ENCODE peak calls at places on chromosomes 2 and 18, in nine cellular contexts. X is CD8-positive, alpha-beta T cell; Z is uterus; C is H9; J is mesothelial cell of epicardium; B is B cell; Q is AG09309; F is thyroid gland; V is Peyer's patch. G is an unnamed sample.

GRCh38 chr2:101310591-101311389 is 2.3 kb upstream of the RNF149 start:
- DNase-seq in X (no peak), Z (no peak), C (no peak), J (no peak), B (no peak), Q (no peak), F (no peak), V (no peak), G (no peak)

GRCh38 chr2:67782443-67782842 is 280.4 kb downstream of the C1D start:
- DNase-seq in X (no peak), Z (peak; percentile 25), C (no peak), J (no peak), B (no peak), Q (no peak), F (no peak), V (no peak), G (no peak)

GRCh38 chr2:117794668-117795067 is 19.8 kb upstream of the DDX18 start:
- DNase-seq in X (no peak), Z (no peak), C (no peak), J (no peak), B (no peak), Q (no peak), F (no peak), V (no peak), G (no peak)

GRCh38 chr2:56195563-56195962 is 11.8 kb downstream of the CCDC85A start:
- DNase-seq in X (no peak), Z (no peak), C (no peak), J (no peak), B (no peak), Q (no peak), F (no peak), V (no peak), G (no peak)

GRCh38 chr2:215141706-215142105 is 3.3 kb upstream of the ABCA12 start:
- DNase-seq in X (no peak), Z (no peak), C (no peak), J (no peak), B (no peak), Q (no peak), F (no peak), V (no peak), G (no peak)

GRCh38 chr2:207394203-207394741 is 135.5 kb upstream of the CREB1 start:
- DNase-seq in X (no peak), Z (no peak), C (no peak), J (no peak), B (no peak), Q (no peak), F (no peak), V (no peak), G (no peak)

GRCh38 chr18:65941482-65941881 is 190.7 kb downstream of the CDH7 start:
- DNase-seq in X (no peak), Z (no peak), C (no peak), J (no peak), B (no peak), Q (no peak), F (no peak), V (no peak), G (no peak)

GRCh38 chr2:74584088-74584645 is 29.6 kb downstream of the DOK1 start:
- DNase-seq in X (no peak), Z (no peak), C (no peak), J (no peak), B (no peak), Q (no peak), F (no peak), V (no peak), G (no peak)

GRCh38 chr2:24730481-24730880 is 62.7 kb downstream of the PTRHD1 start:
- DNase-seq in X (no peak), Z (no peak), C (no peak), J (no peak), B (no peak), Q (no peak), F (no peak), V (no peak), G (no peak)

GRCh38 chr2:52260904-52261303 is 1229.0 kb upstream of the NRXN1 start:
- DNase-seq in X (no peak), Z (no peak), C (no peak), J (no peak), B (no peak), Q (no peak), F (no peak), V (no peak), G (no peak)

GRCh38 chr2:5482929-5483331 is 209.3 kb upstream of the SOX11 start:
- DNase-seq in X (no peak), Z (no peak), C (peak; percentile 55), J (no peak), B (no peak), Q (no peak), F (peak; percentile 14), V (no peak), G (peak; percentile 43)

GRCh38 chr18:10015941-10016819 is 102.4 kb downstream of the VAPA start:
- DNase-seq in X (no peak), Z (no peak), C (no peak), J (no peak), B (no peak), Q (peak; percentile 89), F (peak; percentile 77), V (no peak), G (no peak)

GRCh38 chr2:38409136-38409903 is 32.2 kb upstream of the ATL2 start:
- DNase-seq in X (no peak), Z (peak; percentile 52), C (no peak), J (no peak), B (no peak), Q (no peak), F (peak; percentile 91), V (no peak), G (no peak)

GRCh38 chr18:54222922-54223567 is 1.4 kb downstream of the MBD2 start:
- DNase-seq in X (peak; percentile 53), Z (no peak), C (no peak), J (no peak), B (peak; percentile 67), Q (no peak), F (peak; percentile 47), V (peak; percentile 35), G (no peak)

GRCh38 chr18:13276530-13277520 is 58.3 kb downstream of the LDLRAD4 start:
- DNase-seq in X (no peak), Z (no peak), C (no peak), J (no peak), B (peak; percentile 34), Q (no peak), F (no peak), V (no peak), G (no peak)

GRCh38 chr2:11580697-11581096 is 46.9 kb downstream of the GREB1 start:
- DNase-seq in X (no peak), Z (peak; percentile 37), C (no peak), J (no peak), B (no peak), Q (no peak), F (no peak), V (no peak), G (no peak)

GRCh38 chr2:150621800-150622199 is 134.3 kb upstream of the RND3 start:
- DNase-seq in X (no peak), Z (no peak), C (no peak), J (no peak), B (no peak), Q (no peak), F (no peak), V (no peak), G (no peak)

GRCh38 chr18:5673576-5673975 is 129.8 kb upstream of the EPB41L3 start:
- DNase-seq in X (no peak), Z (no peak), C (no peak), J (no peak), B (no peak), Q (no peak), F (no peak), V (no peak), G (no peak)

GRCh38 chr2:45216118-45216517 is 206.9 kb upstream of the SIX2 start:
- DNase-seq in X (no peak), Z (no peak), C (no peak), J (no peak), B (no peak), Q (no peak), F (no peak), V (no peak), G (no peak)

GRCh38 chr2:162574615-162575452 is 230.9 kb downstream of the GCA start:
- DNase-seq in X (no peak), Z (no peak), C (no peak), J (no peak), B (no peak), Q (no peak), F (no peak), V (no peak), G (no peak)

GRCh38 chr2:174581543-174581942 is 16.1 kb downstream of the WIPF1 start:
- DNase-seq in X (no peak), Z (no peak), C (no peak), J (no peak), B (no peak), Q (no peak), F (no peak), V (no peak), G (no peak)

GRCh38 chr18:50659091-50660003 is 99.5 kb downstream of the MAPK4 start:
- DNase-seq in X (no peak), Z (no peak), C (no peak), J (no peak), B (no peak), Q (no peak), F (peak; percentile 54), V (no peak), G (no peak)
- TF ChIP-seq CTCF in X (no peak), Z (no peak), C (no peak), J (no peak), B (no peak), Q (no peak), F (no peak), V (no peak), G (no peak)

GRCh38 chr18:29873211-29873610 is 1169.3 kb downstream of the DSC3 start:
- DNase-seq in X (no peak), Z (no peak), C (no peak), J (no peak), B (no peak), Q (no peak), F (no peak), V (no peak), G (no peak)

GRCh38 chr18:29879763-29880162 is 1162.8 kb downstream of the DSC3 start:
- DNase-seq in X (no peak), Z (no peak), C (peak; percentile 46), J (no peak), B (no peak), Q (no peak), F (no peak), V (no peak), G (no peak)

GRCh38 chr18:29874519-29875098 is 1167.9 kb downstream of the DSC3 start:
- DNase-seq in X (no peak), Z (no peak), C (peak; percentile 41), J (no peak), B (no peak), Q (no peak), F (peak; percentile 22), V (no peak), G (no peak)
- TF ChIP-seq CTCF in X (no peak), Z (no peak), C (peak; percentile 75), J (peak; percentile 72), B (peak; percentile 17), Q (peak; percentile 42), F (peak; percentile 23), V (peak; percentile 6), G (peak; percentile 81)

GRCh38 chr18:1914489-1914888 is 656.8 kb downstream of the METTL4 start:
- DNase-seq in X (no peak), Z (no peak), C (peak; percentile 65), J (no peak), B (no peak), Q (no peak), F (no peak), V (no peak), G (no peak)
- TF ChIP-seq CTCF in X (no peak), Z (no peak), C (peak; percentile 71), J (no peak), B (no peak), Q (no peak), F (no peak), V (no peak), G (no peak)

GRCh38 chr2:177622516-177622915 is 229.9 kb downstream of the AGPS start:
- DNase-seq in X (no peak), Z (no peak), C (peak; percentile 67), J (no peak), B (no peak), Q (no peak), F (no peak), V (no peak), G (peak; percentile 27)
- TF ChIP-seq CTCF in X (no peak), Z (no peak), C (peak; percentile 70), J (peak; percentile 40), B (no peak), Q (peak; percentile 62), F (no peak), V (no peak), G (peak; percentile 27)

G was measured in glutamatergic neuron.